ENCODE peak calls at places on chromosomes 12 and 14, in five cellular contexts. One of them, this sample, is unnamed.

GRCh38 chr12:121095544-121096198 is 37.0 kb upstream of the P2RX7 start:
- DNase-seq in tibial nerve: peak
- DNase-seq in H1: no peak
- DNase-seq in sigmoid colon: peak
- DNase-seq in K562: peak
- DNase-seq in this sample: peak

GRCh38 chr14:64879635-64880381 is at the start of gene SPTB:
- DNase-seq in tibial nerve: no peak
- DNase-seq in H1: no peak
- DNase-seq in sigmoid colon: no peak
- DNase-seq in K562: peak
- DNase-seq in this sample: peak

GRCh38 chr14:37384870-37385596 is 187.3 kb downstream of the MIPOL1 start:
- DNase-seq in tibial nerve: no peak
- DNase-seq in H1: no peak
- DNase-seq in sigmoid colon: no peak
- DNase-seq in K562: no peak
- DNase-seq in this sample: no peak

GRCh38 chr12:57603758-57604453 is 718 bp upstream of the DTX3 start:
- DNase-seq in tibial nerve: peak
- DNase-seq in H1: no peak
- DNase-seq in sigmoid colon: peak
- DNase-seq in K562: no peak
- DNase-seq in this sample: no peak

GRCh38 chr14:98909251-98909944 is 362.6 kb downstream of the BCL11B start:
- DNase-seq in tibial nerve: no peak
- DNase-seq in H1: no peak
- DNase-seq in sigmoid colon: no peak
- DNase-seq in K562: no peak
- DNase-seq in this sample: no peak

GRCh38 chr14:59484611-59485174 is 376 bp downstream of the JKAMP start:
- DNase-seq in tibial nerve: no peak
- DNase-seq in H1: no peak
- DNase-seq in sigmoid colon: no peak
- DNase-seq in K562: no peak
- DNase-seq in this sample: no peak

GRCh38 chr14:62189698-62190097 is 427.5 kb downstream of the SNAPC1 start:
- DNase-seq in tibial nerve: no peak
- DNase-seq in H1: no peak
- DNase-seq in sigmoid colon: no peak
- DNase-seq in K562: no peak
- DNase-seq in this sample: no peak

GRCh38 chr14:32408018-32408417 is 78.9 kb downstream of the AKAP6 start:
- DNase-seq in tibial nerve: peak
- DNase-seq in H1: no peak
- DNase-seq in sigmoid colon: peak
- DNase-seq in K562: no peak
- DNase-seq in this sample: no peak

GRCh38 chr12:82672811-82673495 is 13.8 kb upstream of the TMTC2 start:
- DNase-seq in tibial nerve: no peak
- DNase-seq in H1: no peak
- DNase-seq in sigmoid colon: no peak
- DNase-seq in K562: no peak
- DNase-seq in this sample: no peak

GRCh38 chr12:82942963-82943362 is 256.3 kb downstream of the TMTC2 start:
- DNase-seq in tibial nerve: no peak
- DNase-seq in H1: no peak
- DNase-seq in sigmoid colon: no peak
- DNase-seq in K562: no peak
- DNase-seq in this sample: no peak

GRCh38 chr12:67237231-67237630 is 31.9 kb upstream of the CAND1 start:
- DNase-seq in tibial nerve: no peak
- DNase-seq in H1: no peak
- DNase-seq in sigmoid colon: no peak
- DNase-seq in K562: no peak
- DNase-seq in this sample: no peak

GRCh38 chr14:57009585-57010515 is 199.6 kb upstream of the OTX2 start:
- DNase-seq in tibial nerve: no peak
- DNase-seq in H1: no peak
- DNase-seq in sigmoid colon: no peak
- DNase-seq in K562: peak
- DNase-seq in this sample: no peak

GRCh38 chr12:20436367-20436766 is 68.0 kb downstream of the PDE3A start:
- DNase-seq in tibial nerve: no peak
- DNase-seq in H1: no peak
- DNase-seq in sigmoid colon: no peak
- DNase-seq in K562: no peak
- DNase-seq in this sample: no peak

GRCh38 chr14:96030136-96030760 is 8.9 kb upstream of the C14orf132 start:
- DNase-seq in tibial nerve: no peak
- DNase-seq in H1: no peak
- DNase-seq in sigmoid colon: no peak
- DNase-seq in K562: no peak
- DNase-seq in this sample: peak

GRCh38 chr12:68612675-68613074 is 2.0 kb downstream of the RAP1B start:
- DNase-seq in tibial nerve: no peak
- DNase-seq in H1: no peak
- DNase-seq in sigmoid colon: no peak
- DNase-seq in K562: no peak
- DNase-seq in this sample: no peak

GRCh38 chr12:12890815-12891645 is at the start of gene GPRC5A:
- DNase-seq in tibial nerve: peak
- DNase-seq in H1: no peak
- DNase-seq in sigmoid colon: peak
- DNase-seq in K562: peak
- DNase-seq in this sample: peak

GRCh38 chr14:61183486-61183885 is 97.7 kb downstream of the TMEM30B start:
- DNase-seq in tibial nerve: no peak
- DNase-seq in H1: no peak
- DNase-seq in sigmoid colon: no peak
- DNase-seq in K562: no peak
- DNase-seq in this sample: no peak

GRCh38 chr12:85920324-85920947 is 46.3 kb downstream of the NTS start:
- DNase-seq in tibial nerve: no peak
- DNase-seq in H1: no peak
- DNase-seq in sigmoid colon: no peak
- DNase-seq in K562: peak
- DNase-seq in this sample: no peak

GRCh38 chr14:62015248-62015647 is 253.0 kb downstream of the SNAPC1 start:
- DNase-seq in tibial nerve: no peak
- DNase-seq in H1: no peak
- DNase-seq in sigmoid colon: no peak
- DNase-seq in K562: no peak
- DNase-seq in this sample: no peak

GRCh38 chr12:20272801-20273200 is 95.5 kb upstream of the PDE3A start:
- DNase-seq in tibial nerve: no peak
- DNase-seq in H1: no peak
- DNase-seq in sigmoid colon: no peak
- DNase-seq in K562: no peak
- DNase-seq in this sample: no peak

GRCh38 chr12:97630875-97631274 is 168.3 kb downstream of the RMST start:
- DNase-seq in tibial nerve: no peak
- DNase-seq in H1: no peak
- DNase-seq in sigmoid colon: no peak
- DNase-seq in K562: no peak
- DNase-seq in this sample: no peak
- TF ChIP-seq EP300 in tibial nerve: no peak
- TF ChIP-seq EP300 in H1: no peak
- TF ChIP-seq EP300 in sigmoid colon: no peak
- TF ChIP-seq EP300 in K562: no peak
- TF ChIP-seq EP300 in this sample: no peak

GRCh38 chr12:38904932-38905479 is 385 bp downstream of the CPNE8 start:
- DNase-seq in tibial nerve: peak
- DNase-seq in H1: no peak
- DNase-seq in sigmoid colon: peak
- DNase-seq in K562: peak
- DNase-seq in this sample: peak
- TF ChIP-seq EP300 in tibial nerve: no peak
- TF ChIP-seq EP300 in H1: no peak
- TF ChIP-seq EP300 in sigmoid colon: no peak
- TF ChIP-seq EP300 in K562: no peak
- TF ChIP-seq EP300 in this sample: peak

GRCh38 chr14:29584992-29585391 is 342.7 kb downstream of the PRKD1 start:
- DNase-seq in tibial nerve: peak
- DNase-seq in H1: no peak
- DNase-seq in sigmoid colon: peak
- DNase-seq in K562: no peak
- DNase-seq in this sample: peak
- TF ChIP-seq EP300 in tibial nerve: no peak
- TF ChIP-seq EP300 in H1: no peak
- TF ChIP-seq EP300 in sigmoid colon: no peak
- TF ChIP-seq EP300 in K562: no peak
- TF ChIP-seq EP300 in this sample: no peak

DNA sequence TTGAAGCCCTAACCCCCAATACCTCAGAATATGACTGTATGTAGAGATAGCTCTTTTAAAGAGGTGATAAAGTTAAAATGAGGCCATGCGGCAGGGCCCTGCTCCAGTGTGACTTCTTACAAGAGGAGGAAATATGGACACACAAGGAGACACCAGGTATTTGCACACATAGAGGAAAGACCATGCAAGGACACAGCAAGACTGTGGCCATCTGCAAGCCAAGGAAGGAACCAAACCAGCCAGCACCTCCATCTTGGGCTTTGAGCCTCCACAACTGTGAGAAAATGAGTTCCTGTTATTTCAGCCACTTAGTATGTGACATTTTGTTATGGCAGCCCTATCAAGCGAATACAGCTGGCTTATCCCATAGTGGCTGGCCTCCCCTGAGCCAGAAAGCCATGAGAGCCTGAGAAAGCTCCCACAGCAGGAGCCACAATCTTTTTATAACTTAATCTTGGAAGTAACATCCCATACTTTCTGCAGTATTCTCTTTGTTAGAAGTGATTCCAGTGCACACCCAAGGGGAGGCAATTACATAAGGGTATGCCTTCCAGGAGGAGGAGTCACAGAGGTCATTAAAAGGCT is 48.0 kb downstream of the TGFB3 start:
- DNase-seq in tibial nerve: no peak
- DNase-seq in H1: no peak
- DNase-seq in sigmoid colon: no peak
- DNase-seq in K562: peak
- DNase-seq in this sample: no peak
- TF ChIP-seq EP300 in tibial nerve: no peak
- TF ChIP-seq EP300 in H1: no peak
- TF ChIP-seq EP300 in sigmoid colon: no peak
- TF ChIP-seq EP300 in K562: no peak
- TF ChIP-seq EP300 in this sample: no peak

GRCh38 chr14:53842938-53843337 is 113.7 kb downstream of the BMP4 start:
- DNase-seq in tibial nerve: no peak
- DNase-seq in H1: no peak
- DNase-seq in sigmoid colon: no peak
- DNase-seq in K562: no peak
- DNase-seq in this sample: no peak
- TF ChIP-seq EP300 in tibial nerve: no peak
- TF ChIP-seq EP300 in H1: no peak
- TF ChIP-seq EP300 in sigmoid colon: no peak
- TF ChIP-seq EP300 in K562: no peak
- TF ChIP-seq EP300 in this sample: no peak

GRCh38 chr14:30292591-30292990 is 266.4 kb upstream of the G2E3 start:
- DNase-seq in tibial nerve: no peak
- DNase-seq in H1: no peak
- DNase-seq in sigmoid colon: no peak
- DNase-seq in K562: no peak
- DNase-seq in this sample: no peak

GRCh38 chr14:30295980-30296379 is 263.0 kb upstream of the G2E3 start:
- DNase-seq in tibial nerve: no peak
- DNase-seq in H1: no peak
- DNase-seq in sigmoid colon: no peak
- DNase-seq in K562: peak
- DNase-seq in this sample: peak

GRCh38 chr14:30287579-30288445 is 271.1 kb upstream of the G2E3 start:
- DNase-seq in tibial nerve: no peak
- DNase-seq in H1: no peak
- DNase-seq in sigmoid colon: no peak
- DNase-seq in K562: no peak
- DNase-seq in this sample: no peak

GRCh38 chr14:30296956-30297405 is 262.0 kb upstream of the G2E3 start:
- DNase-seq in tibial nerve: no peak
- DNase-seq in H1: no peak
- DNase-seq in sigmoid colon: no peak
- DNase-seq in K562: peak
- DNase-seq in this sample: no peak

DNA sequence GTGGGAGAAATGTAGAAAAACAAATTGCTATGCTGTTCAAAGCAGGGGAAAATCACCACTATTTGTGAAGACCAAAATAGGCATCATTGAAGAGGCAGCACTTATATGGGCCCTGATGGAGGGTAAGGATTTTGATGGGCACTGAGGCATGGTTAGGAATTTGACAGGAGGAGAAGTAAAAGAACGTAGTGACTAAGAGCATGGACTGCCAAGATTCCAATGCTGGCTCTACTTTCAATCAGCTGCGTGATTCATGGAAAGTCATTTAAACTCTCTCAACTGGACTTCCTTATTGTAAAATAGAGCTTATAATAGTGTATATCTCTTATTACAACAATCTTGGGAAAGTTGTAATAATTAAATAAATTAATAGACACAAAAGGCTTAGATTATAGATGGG is 267.7 kb upstream of the G2E3 start:
- DNase-seq in tibial nerve: no peak
- DNase-seq in H1: no peak
- DNase-seq in sigmoid colon: no peak
- DNase-seq in K562: no peak
- DNase-seq in this sample: no peak
- TF ChIP-seq EP300 in tibial nerve: no peak
- TF ChIP-seq EP300 in H1: no peak
- TF ChIP-seq EP300 in sigmoid colon: no peak
- TF ChIP-seq EP300 in K562: no peak
- TF ChIP-seq EP300 in this sample: no peak

DNA sequence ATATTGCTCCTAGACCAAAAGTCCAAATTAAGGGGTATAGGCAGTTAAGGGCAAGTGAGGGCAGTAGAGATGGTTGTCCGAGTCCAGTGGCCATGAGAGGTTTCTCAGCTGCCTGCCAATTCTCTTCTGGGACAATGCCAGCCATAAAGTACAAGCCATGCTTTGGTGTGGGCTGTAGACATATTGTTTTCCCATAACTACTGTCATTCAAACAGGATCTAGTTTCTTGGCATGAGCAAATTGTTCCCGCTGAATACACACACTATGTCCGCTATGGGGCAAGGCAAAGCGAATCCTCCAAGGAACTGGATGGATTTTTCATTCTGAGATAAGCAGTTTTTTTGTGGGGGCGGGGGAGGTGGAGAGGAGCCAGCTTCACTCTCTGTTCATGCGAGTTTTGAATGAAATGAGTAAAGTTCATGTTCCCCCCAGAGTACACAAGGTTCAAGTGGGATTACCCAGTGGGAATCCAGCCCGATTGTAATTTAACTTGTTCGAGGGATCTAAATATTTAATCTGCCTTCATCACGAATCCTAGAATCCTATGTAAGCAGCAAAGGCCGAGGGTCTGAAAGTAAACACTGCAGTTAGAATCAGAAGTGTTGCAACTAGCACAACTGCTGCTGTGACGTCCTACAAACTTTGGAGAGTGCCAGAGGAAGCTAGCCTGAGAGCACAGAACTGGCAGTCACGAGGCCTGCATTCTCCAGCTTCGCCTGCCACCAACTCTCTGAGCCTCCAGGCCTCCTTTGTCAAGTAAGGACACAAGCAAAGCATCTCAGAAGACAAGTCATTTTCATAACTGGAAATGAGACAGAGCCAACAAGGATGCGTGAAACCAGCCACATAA is 137.0 kb downstream of the CRADD start:
- DNase-seq in tibial nerve: peak
- DNase-seq in H1: no peak
- DNase-seq in sigmoid colon: peak
- DNase-seq in K562: peak
- DNase-seq in this sample: no peak
- TF ChIP-seq EP300 in tibial nerve: peak
- TF ChIP-seq EP300 in H1: no peak
- TF ChIP-seq EP300 in sigmoid colon: peak
- TF ChIP-seq EP300 in K562: no peak
- TF ChIP-seq EP300 in this sample: peak